ENCODE peak calls at places on chromosomes 16 and 17, in seven cellular contexts. B, U, Y, C, R, E and O are unnamed samples.

GRCh38 chr16:85086347-85087291 is 25.7 kb downstream of the CIBAR2 start:
- DNase-seq in B (peak), U (peak), Y (no peak), C (peak), R (peak), E (peak), O (peak)

GRCh38 chr16:74100405-74101316 is 196.0 kb upstream of the PSMD7 start:
- DNase-seq in B (no peak), U (no peak), Y (no peak), C (no peak), R (no peak), E (no peak), O (peak)

GRCh38 chr17:80945736-80946135 is 45.9 kb upstream of the CHMP6 start:
- DNase-seq in B (no peak), U (no peak), Y (no peak), C (no peak), R (no peak), E (no peak), O (no peak)

GRCh38 chr17:13114601-13115024 is 96.8 kb upstream of the ELAC2 start:
- DNase-seq in B (peak), U (peak), Y (peak), C (peak), R (peak), E (peak), O (peak)

GRCh38 chr17:43608313-43608712 is 53.4 kb downstream of the MEOX1 start:
- DNase-seq in B (peak), U (no peak), Y (no peak), C (peak), R (no peak), E (no peak), O (peak)

GRCh38 chr17:6427284-6427781 is 7.6 kb downstream of the AIPL1 start:
- DNase-seq in B (peak), U (no peak), Y (no peak), C (peak), R (no peak), E (peak), O (no peak)

GRCh38 chr16:52953215-52953614 is 99.5 kb downstream of the CHD9NB start:
- DNase-seq in B (no peak), U (no peak), Y (no peak), C (no peak), R (no peak), E (peak), O (no peak)

GRCh38 chr16:30737794-30738648 is 10.2 kb upstream of the PHKG2 start:
- DNase-seq in B (no peak), U (no peak), Y (no peak), C (no peak), R (no peak), E (no peak), O (no peak)

GRCh38 chr17:50268040-50268439 is 6.2 kb upstream of the TMEM92 start:
- DNase-seq in B (no peak), U (no peak), Y (no peak), C (no peak), R (peak), E (no peak), O (no peak)

GRCh38 chr17:20206068-20206467 is 196.9 kb downstream of the SPECC1 start:
- DNase-seq in B (peak), U (no peak), Y (no peak), C (no peak), R (no peak), E (no peak), O (peak)

GRCh38 chr16:56090076-56090475 is 101.2 kb upstream of the GNAO1 start:
- DNase-seq in B (no peak), U (no peak), Y (no peak), C (no peak), R (no peak), E (no peak), O (no peak)

GRCh38 chr17:79476074-79476473 is 134.8 kb downstream of the RBFOX3 start:
- DNase-seq in B (no peak), U (no peak), Y (peak), C (no peak), R (peak), E (no peak), O (peak)

GRCh38 chr17:51914613-51915012 is 243.9 kb downstream of the CA10 start:
- DNase-seq in B (no peak), U (no peak), Y (no peak), C (no peak), R (no peak), E (no peak), O (no peak)

GRCh38 chr16:24975428-24975889 is 39.7 kb downstream of the ARHGAP17 start:
- DNase-seq in B (peak), U (no peak), Y (no peak), C (peak), R (no peak), E (peak), O (no peak)

GRCh38 chr17:56868716-56869115 is 34.8 kb downstream of the DGKE start:
- DNase-seq in B (no peak), U (no peak), Y (no peak), C (no peak), R (no peak), E (no peak), O (no peak)

GRCh38 chr17:34024303-34025178 is 230.5 kb upstream of the CCL2 start:
- DNase-seq in B (no peak), U (no peak), Y (no peak), C (no peak), R (no peak), E (no peak), O (peak)

GRCh38 chr17:29322363-29322762 is 28.4 kb upstream of the NUFIP2 start:
- DNase-seq in B (no peak), U (no peak), Y (no peak), C (no peak), R (no peak), E (no peak), O (no peak)

GRCh38 chr17:18041776-18042175 is 2.6 kb downstream of the GID4 start:
- DNase-seq in B (peak), U (no peak), Y (no peak), C (peak), R (no peak), E (peak), O (no peak)

GRCh38 chr16:88437367-88437964 is 15.6 kb upstream of the ZFPM1 start:
- DNase-seq in B (no peak), U (peak), Y (no peak), C (peak), R (peak), E (peak), O (peak)

GRCh38 chr17:79078476-79079190 is 4.0 kb downstream of the ENGASE start:
- DNase-seq in B (no peak), U (no peak), Y (no peak), C (no peak), R (no peak), E (no peak), O (no peak)

GRCh38 chr17:82933911-82934310 is 94.1 kb upstream of the ZNF750 start:
- DNase-seq in B (no peak), U (no peak), Y (no peak), C (no peak), R (no peak), E (no peak), O (peak)

GRCh38 chr17:40341808-40342574 is 22.5 kb downstream of the GJD3 start:
- DNase-seq in B (peak), U (no peak), Y (no peak), C (peak), R (peak), E (peak), O (peak)

GRCh38 chr16:83517398-83517797 is 290.4 kb upstream of the HSBP1 start:
- DNase-seq in B (no peak), U (no peak), Y (no peak), C (no peak), R (no peak), E (no peak), O (peak)

GRCh38 chr17:1095853-1096675 is 83.7 kb downstream of the ABR start:
- DNase-seq in B (no peak), U (no peak), Y (no peak), C (no peak), R (no peak), E (no peak), O (no peak)

GRCh38 chr16:71426069-71426879 is 15.6 kb downstream of the TLE7 start:
- DNase-seq in B (peak), U (peak), Y (peak), C (peak), R (peak), E (peak), O (peak)

GRCh38 chr16:54318941-54319340 is 32.4 kb upstream of the IRX3 start:
- DNase-seq in B (no peak), U (no peak), Y (no peak), C (no peak), R (no peak), E (peak), O (no peak)

GRCh38 chr16:83356266-83356665 is 451.5 kb upstream of the HSBP1 start:
- DNase-seq in B (peak), U (no peak), Y (peak), C (peak), R (peak), E (peak), O (peak)

GRCh38 chr16:52546291-52546941 is 527 bp downstream of the TOX3 start:
- DNase-seq in B (no peak), U (no peak), Y (no peak), C (no peak), R (peak), E (no peak), O (peak)

DNA sequence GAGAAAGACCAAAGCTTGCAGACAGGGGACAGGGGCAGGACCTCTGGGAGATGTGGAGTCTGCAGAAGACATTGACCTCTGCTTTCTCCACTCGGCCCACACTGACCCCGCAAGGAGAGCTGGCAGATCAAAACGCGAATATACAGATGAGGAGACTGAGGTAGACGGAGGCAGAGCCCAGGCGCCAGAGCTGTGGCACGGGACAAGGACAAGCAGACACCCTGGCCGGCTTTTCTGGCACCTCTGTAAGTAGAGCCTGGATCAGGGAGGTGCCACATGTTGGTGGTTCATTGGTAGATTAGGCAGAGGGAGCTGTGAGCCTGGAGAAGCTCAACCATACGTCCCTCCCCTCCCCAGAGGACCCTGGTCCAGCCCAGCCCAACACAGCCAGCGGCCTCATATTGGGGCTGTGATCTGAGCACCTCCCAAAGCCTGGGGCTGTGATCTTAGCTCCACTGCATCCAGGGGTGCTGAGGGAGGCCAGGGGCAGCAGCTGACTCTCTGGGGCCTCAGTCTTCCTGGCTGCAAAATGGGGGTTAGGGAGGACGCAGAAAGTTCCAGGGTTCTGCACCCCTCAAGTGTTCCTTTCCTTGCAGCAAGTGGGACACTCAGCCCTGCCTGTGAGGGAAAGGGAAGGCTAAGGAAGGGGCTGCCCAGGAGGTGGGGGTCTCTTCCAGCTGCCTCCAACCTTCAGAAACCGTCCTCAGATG is 4.0 kb downstream of the NATD1 start:
- DNase-seq in B (no peak), U (no peak), Y (no peak), C (no peak), R (no peak), E (no peak), O (no peak)
- H3K18ac ChIP-seq in B (no peak), U (no peak), Y (no peak), C (no peak), R (no peak), E (no peak), O (no peak)

GRCh38 chr16:64398795-64399194 is 723.1 kb downstream of the CDH11 start:
- DNase-seq in B (no peak), U (no peak), Y (no peak), C (peak), R (no peak), E (no peak), O (no peak)
- H3K4ac ChIP-seq in B (no peak), U (no peak), Y (no peak), C (no peak), R (no peak), E (no peak), O (no peak)

DNA sequence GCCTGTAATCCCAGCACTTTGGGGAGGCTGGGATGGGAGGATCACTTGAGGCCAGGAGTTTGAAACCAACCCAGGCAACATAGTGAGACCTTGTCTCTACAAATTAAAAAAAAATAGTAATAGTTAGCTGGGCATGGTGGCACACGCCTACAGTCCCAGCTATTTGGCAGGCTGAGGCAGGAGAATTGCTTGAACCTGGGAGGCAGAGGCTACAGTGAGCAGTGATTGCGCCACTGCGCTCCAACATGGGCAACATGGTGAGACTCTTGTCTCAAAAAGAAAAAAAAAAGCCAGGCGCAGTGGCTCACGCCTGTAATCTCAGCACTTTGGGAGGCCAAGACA is 56.9 kb upstream of the MRTFB start:
- DNase-seq in B (no peak), U (no peak), Y (no peak), C (no peak), R (no peak), E (no peak), O (no peak)
- H3K18ac ChIP-seq in B (no peak), U (no peak), Y (no peak), C (no peak), R (no peak), E (no peak), O (no peak)

GRCh38 chr17:59830846-59831486 is 61.8 kb downstream of the TUBD1 start:
- DNase-seq in B (peak), U (no peak), Y (no peak), C (no peak), R (no peak), E (no peak), O (no peak)
- H3K4ac ChIP-seq in B (peak), U (peak), Y (no peak), C (peak), R (no peak), E (no peak), O (no peak)

GRCh38 chr16:67249178-67249759 is 490 bp downstream of the SLC9A5 start:
- DNase-seq in B (peak), U (no peak), Y (no peak), C (no peak), R (no peak), E (no peak), O (no peak)

GRCh38 chr16:67254809-67255552 is 6.2 kb downstream of the SLC9A5 start:
- DNase-seq in B (no peak), U (no peak), Y (no peak), C (no peak), R (no peak), E (no peak), O (no peak)

GRCh38 chr16:67249762-67250327 is 1.1 kb downstream of the SLC9A5 start:
- DNase-seq in B (peak), U (no peak), Y (no peak), C (peak), R (no peak), E (no peak), O (no peak)

GRCh38 chr16:67255553-67256030 is 6.8 kb downstream of the SLC9A5 start:
- DNase-seq in B (no peak), U (no peak), Y (no peak), C (no peak), R (no peak), E (no peak), O (no peak)

DNA sequence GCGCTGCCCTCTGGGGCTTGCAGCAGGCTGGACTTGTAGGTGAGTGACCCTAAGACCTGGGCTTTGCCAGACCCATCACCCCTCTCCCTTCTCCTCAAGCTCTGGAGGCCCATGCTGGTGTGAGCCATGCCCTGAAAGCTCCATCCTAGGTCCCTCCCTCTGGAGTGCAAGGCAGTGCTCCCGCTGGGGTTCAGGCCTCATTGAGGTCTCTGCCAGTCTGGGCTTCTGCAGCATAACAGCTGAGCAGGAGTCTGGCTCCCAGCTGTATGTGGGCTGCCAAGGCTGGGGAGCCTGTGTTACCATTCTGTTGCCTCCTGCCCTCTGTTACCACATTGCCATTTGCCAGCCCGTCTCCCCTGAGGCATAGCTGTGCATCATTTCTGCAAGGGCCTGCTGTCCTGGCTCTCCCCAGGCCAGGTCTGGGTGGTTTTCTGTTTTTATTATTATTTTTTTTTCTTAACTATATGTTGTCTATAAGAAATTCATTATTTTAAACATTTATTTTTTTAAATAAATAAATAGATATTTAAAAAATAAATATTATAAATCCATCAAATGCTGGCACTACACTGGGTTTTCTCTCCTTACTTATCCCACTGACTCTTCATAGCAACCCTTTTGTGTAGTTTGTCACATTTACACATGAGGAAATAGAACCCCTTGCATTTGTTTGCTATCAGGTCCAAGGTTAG is 4.2 kb downstream of the SLC9A5 start:
- DNase-seq in B (no peak), U (no peak), Y (no peak), C (no peak), R (no peak), E (no peak), O (no peak)
- H3K18ac ChIP-seq in B (no peak), U (no peak), Y (peak), C (no peak), R (no peak), E (no peak), O (no peak)

DNA sequence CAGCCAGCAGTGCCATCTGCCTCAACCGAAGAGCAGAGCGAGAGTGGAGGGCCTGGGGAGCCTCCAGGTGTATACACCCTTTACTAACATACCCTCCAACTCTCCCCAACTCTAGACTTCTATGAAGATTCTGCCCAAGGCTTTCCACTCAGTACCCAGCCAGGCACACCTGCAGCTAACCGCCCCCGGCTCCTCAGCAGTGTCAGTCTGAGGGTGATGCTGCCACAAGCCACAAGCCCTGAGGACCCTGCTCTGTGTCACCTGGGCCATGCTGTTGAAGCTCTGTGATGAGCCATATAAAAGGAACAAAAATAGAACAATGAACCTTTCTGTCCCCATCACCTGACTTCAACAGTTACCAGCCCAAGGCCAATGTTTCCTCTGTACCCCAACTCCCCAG is 3.8 kb downstream of the CENPV start:
- DNase-seq in B (no peak), U (no peak), Y (no peak), C (no peak), R (no peak), E (no peak), O (no peak)
- H3K4ac ChIP-seq in B (no peak), U (no peak), Y (no peak), C (no peak), R (no peak), E (no peak), O (no peak)

DNA sequence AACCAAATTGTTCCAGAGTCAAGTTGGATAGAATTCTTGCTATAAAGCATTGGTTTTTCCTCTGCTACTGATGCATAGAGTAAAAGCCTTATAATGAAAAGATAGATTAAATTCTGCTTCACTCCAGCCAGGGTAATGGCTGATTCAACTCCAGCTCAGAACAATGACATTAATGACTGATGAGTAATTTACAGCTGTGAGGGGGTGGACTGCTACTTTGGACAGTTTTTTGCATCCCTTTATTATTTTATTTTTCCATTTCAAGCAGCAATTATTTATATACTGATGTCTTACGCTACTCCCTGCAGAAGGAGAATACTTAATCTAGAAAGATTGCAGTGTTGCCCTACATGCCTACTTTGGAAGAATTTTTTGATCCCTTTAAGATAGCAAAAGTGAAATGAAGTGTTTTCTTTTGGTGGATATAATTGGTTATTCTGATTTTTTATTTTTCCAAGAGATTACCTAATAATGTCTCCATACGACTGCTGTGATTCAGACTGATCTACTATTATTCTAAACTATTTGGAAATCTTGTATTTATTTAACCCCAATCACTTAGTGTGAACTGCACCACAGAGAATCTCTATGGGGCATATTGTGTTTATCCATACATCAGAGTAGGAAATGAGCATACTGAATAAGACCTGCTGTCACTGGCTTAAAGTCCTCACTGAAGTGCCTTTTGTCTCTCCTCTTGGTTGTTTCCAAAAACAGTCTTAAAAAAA is 149.5 kb downstream of the TRIM37 start:
- DNase-seq in B (no peak), U (no peak), Y (no peak), C (peak), R (no peak), E (no peak), O (no peak)
- H3K18ac ChIP-seq in B (no peak), U (no peak), Y (no peak), C (no peak), R (no peak), E (no peak), O (no peak)

DNA sequence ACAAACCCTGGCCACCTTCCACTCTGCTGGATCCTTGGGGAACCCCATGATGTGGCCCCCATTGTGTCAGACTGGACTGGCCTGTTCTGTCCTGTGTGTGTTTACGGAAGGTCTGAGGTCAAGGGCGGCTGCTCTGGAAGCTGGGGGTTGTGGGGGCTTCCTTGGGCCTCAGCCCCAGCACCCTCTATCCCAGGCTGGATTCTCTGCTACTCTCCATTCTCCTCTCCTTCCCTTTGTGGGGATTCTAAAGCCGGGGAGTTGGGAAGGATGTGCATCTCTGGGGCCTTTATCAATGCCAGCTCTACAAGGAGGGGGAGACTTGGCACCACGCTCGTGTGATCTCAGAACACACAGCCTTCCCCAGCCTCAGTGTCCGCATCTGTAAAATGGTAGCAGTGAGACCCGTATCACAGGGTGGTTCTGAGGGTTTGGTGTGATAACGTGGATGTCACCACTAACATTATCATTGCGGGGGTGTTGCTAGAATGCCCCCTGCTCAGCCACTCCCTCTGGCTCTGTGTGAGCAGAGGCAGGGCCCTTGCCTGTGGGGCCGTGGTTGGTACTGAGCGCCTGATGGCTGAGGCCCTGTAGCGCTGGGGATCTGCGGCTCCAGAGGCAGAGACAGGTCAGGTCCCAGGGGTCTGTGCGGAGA is 18.1 kb downstream of the ADGRG1 start:
- DNase-seq in B (no peak), U (no peak), Y (no peak), C (no peak), R (no peak), E (no peak), O (no peak)
- H3K4ac ChIP-seq in B (no peak), U (no peak), Y (no peak), C (no peak), R (no peak), E (peak), O (no peak)